ENCODE peak calls at places on chromosomes 11 and 22, in five cellular contexts. One of them, this sample, is unnamed.

GRCh38 chr11:14320020-14320419 is 39.0 kb downstream of the RRAS2 start:
- DNase-seq in H1: no peak
- DNase-seq in left ventricle myocardium inferior: no peak
- DNase-seq in left cardiac atrium: no peak
- DNase-seq in left lung: no peak
- DNase-seq in this sample: no peak

GRCh38 chr11:11580831-11581492 is 40.8 kb downstream of the GALNT18 start:
- DNase-seq in H1: no peak
- DNase-seq in left ventricle myocardium inferior: peak
- DNase-seq in left cardiac atrium: no peak
- DNase-seq in left lung: no peak
- DNase-seq in this sample: no peak

GRCh38 chr11:31542862-31543261 is 33.3 kb downstream of the ELP4 start:
- DNase-seq in H1: no peak
- DNase-seq in left ventricle myocardium inferior: no peak
- DNase-seq in left cardiac atrium: no peak
- DNase-seq in left lung: no peak
- DNase-seq in this sample: no peak

GRCh38 chr22:35126993-35127392 is 61.0 kb downstream of the ISX start:
- DNase-seq in H1: no peak
- DNase-seq in left ventricle myocardium inferior: no peak
- DNase-seq in left cardiac atrium: no peak
- DNase-seq in left lung: no peak
- DNase-seq in this sample: no peak

GRCh38 chr11:14611939-14612338 is 31.7 kb upstream of the PDE3B start:
- DNase-seq in H1: no peak
- DNase-seq in left ventricle myocardium inferior: no peak
- DNase-seq in left cardiac atrium: no peak
- DNase-seq in left lung: no peak
- DNase-seq in this sample: no peak

GRCh38 chr11:112652786-112653390 is 308.3 kb upstream of the NCAM1 start:
- DNase-seq in H1: no peak
- DNase-seq in left ventricle myocardium inferior: no peak
- DNase-seq in left cardiac atrium: no peak
- DNase-seq in left lung: no peak
- DNase-seq in this sample: no peak

GRCh38 chr22:35630387-35630793 is 13.3 kb upstream of the MB start:
- DNase-seq in H1: no peak
- DNase-seq in left ventricle myocardium inferior: no peak
- DNase-seq in left cardiac atrium: no peak
- DNase-seq in left lung: no peak
- DNase-seq in this sample: no peak

GRCh38 chr22:29275819-29276565 is 7.9 kb downstream of the EWSR1 start:
- DNase-seq in H1: no peak
- DNase-seq in left ventricle myocardium inferior: no peak
- DNase-seq in left cardiac atrium: no peak
- DNase-seq in left lung: no peak
- DNase-seq in this sample: no peak

GRCh38 chr11:112096194-112096593 is 9.5 kb downstream of the SDHD start:
- DNase-seq in H1: no peak
- DNase-seq in left ventricle myocardium inferior: no peak
- DNase-seq in left cardiac atrium: no peak
- DNase-seq in left lung: no peak
- DNase-seq in this sample: no peak

GRCh38 chr11:27385245-27385644 is 22.2 kb upstream of the CCDC34 start:
- DNase-seq in H1: no peak
- DNase-seq in left ventricle myocardium inferior: no peak
- DNase-seq in left cardiac atrium: peak
- DNase-seq in left lung: no peak
- DNase-seq in this sample: no peak

GRCh38 chr11:66022401-66023185 is 3.7 kb downstream of the CATSPER1 start:
- DNase-seq in H1: peak
- DNase-seq in left ventricle myocardium inferior: peak
- DNase-seq in left cardiac atrium: peak
- DNase-seq in left lung: peak
- DNase-seq in this sample: peak

GRCh38 chr11:108669711-108670110 is 4.8 kb downstream of the DDX10 start:
- DNase-seq in H1: no peak
- DNase-seq in left ventricle myocardium inferior: no peak
- DNase-seq in left cardiac atrium: no peak
- DNase-seq in left lung: no peak
- DNase-seq in this sample: no peak

GRCh38 chr11:120229451-120230424 is 10.2 kb upstream of the POU2F3 start:
- DNase-seq in H1: no peak
- DNase-seq in left ventricle myocardium inferior: no peak
- DNase-seq in left cardiac atrium: no peak
- DNase-seq in left lung: no peak
- DNase-seq in this sample: no peak

GRCh38 chr11:10844816-10845215 is 13.0 kb downstream of the ZBED5 start:
- DNase-seq in H1: no peak
- DNase-seq in left ventricle myocardium inferior: no peak
- DNase-seq in left cardiac atrium: no peak
- DNase-seq in left lung: no peak
- DNase-seq in this sample: no peak

This sample was measured in psoas muscle.